ENCODE peak calls at places on chromosomes 4 and X, in four cellular contexts. R is WTC11, W is glutamatergic neuron, K is HFF-Myc. J is an unnamed sample.

GRCh38 chr4:7575426-7575825 is 140.7 kb upstream of the PSAPL1 start:
- DNase-seq in R (no peak), K (no peak), W (no peak), J (no peak)

GRCh38 chr4:108486046-108486445 is 134.3 kb upstream of the RPL34 start:
- DNase-seq in R (no peak), W (no peak), K (no peak), J (no peak)

GRCh38 chrX:115602308-115602707 is 41.3 kb downstream of the PLS3 start:
- DNase-seq in K (no peak), W (no peak), R (no peak), J (no peak)

GRCh38 chrX:134669378-134670098 is 11.3 kb upstream of the PLAC1 start:
- DNase-seq in K (peak; percentile 67), R (no peak), W (no peak), J (no peak)

GRCh38 chr4:72665376-72665978 is 96.5 kb upstream of the ADAMTS3 start:
- DNase-seq in K (no peak), W (no peak), R (no peak), J (no peak)

GRCh38 chrX:54481751-54482150 is 14.3 kb downstream of the FGD1 start:
- DNase-seq in R (peak; percentile 23), K (no peak), W (no peak), J (no peak)

GRCh38 chr4:52051213-52051614 is at the start of gene SPATA18:
- DNase-seq in W (peak; percentile 32), R (peak; percentile 19), K (no peak), J (peak; percentile 43)

GRCh38 chrX:24498181-24498580 is 33.1 kb downstream of the PDK3 start:
- DNase-seq in K (no peak), R (no peak), W (peak; percentile 18), J (no peak)

GRCh38 chr4:185358514-185359433 is 37.0 kb downstream of the LRP2BP start:
- DNase-seq in R (no peak), K (no peak), W (no peak), J (no peak)

GRCh38 chr4:146643812-146644401 is 5.2 kb downstream of the POU4F2 start:
- DNase-seq in W (no peak), R (no peak), K (peak; percentile 14), J (no peak)

GRCh38 chr4:153570228-153570973 is 104.2 kb downstream of the TMEM131L start:
- DNase-seq in R (no peak), W (no peak), K (no peak), J (no peak)

GRCh38 chrX:103101280-103102042 is 8.5 kb upstream of the NXF3 start:
- DNase-seq in R (peak; percentile 14), K (no peak), W (no peak), J (no peak)

GRCh38 chrX:3748052-3748559 is 34.7 kb upstream of the PRKX start:
- DNase-seq in K (no peak), R (no peak), W (no peak), J (no peak)

GRCh38 chrX:45322820-45323219 is 122.1 kb upstream of the DIPK2B start:
- DNase-seq in K (no peak), R (no peak), W (no peak), J (no peak)

GRCh38 chr4:89829470-89830138 is 7.4 kb downstream of the SNCA start:
- DNase-seq in R (no peak), K (no peak), W (no peak), J (no peak)

GRCh38 chr4:151228196-151229119 is 48.5 kb upstream of the PRSS48 start:
- DNase-seq in W (no peak), K (peak; percentile 27), R (no peak), J (no peak)

GRCh38 chr4:33780952-33781655 is 2463.2 kb downstream of the ARAP2 start:
- DNase-seq in K (peak; percentile 19), W (no peak), R (no peak), J (no peak)

GRCh38 chr4:6345866-6346265 is 76.2 kb downstream of the WFS1 start:
- DNase-seq in K (no peak), W (no peak), R (no peak), J (no peak)

GRCh38 chr4:37415845-37416369 is 171.4 kb downstream of the NWD2 start:
- DNase-seq in W (no peak), R (peak; percentile 13), K (no peak), J (no peak)

GRCh38 chr4:57074753-57075152 is 35.4 kb downstream of the IGFBP7 start:
- DNase-seq in W (no peak), K (peak; percentile 51), R (no peak), J (no peak)

GRCh38 chr4:45317276-45317675 is 590.9 kb upstream of the GNPDA2 start:
- DNase-seq in W (no peak), R (no peak), K (no peak), J (no peak)

GRCh38 chr4:185128272-185129119 is 14.6 kb upstream of the SLC25A4 start:
- DNase-seq in K (no peak), W (peak; percentile 52), R (peak; percentile 65), J (peak; percentile 62)

GRCh38 chr4:31366041-31366440 is 645.9 kb downstream of the PCDH7 start:
- DNase-seq in K (no peak), W (no peak), R (no peak), J (no peak)

GRCh38 chr4:112765317-112765989 is 128.5 kb downstream of the LARP7 start:
- DNase-seq in R (no peak), K (no peak), W (no peak), J (peak; percentile 23)

GRCh38 chr4:181908168-181908567 is 335.0 kb upstream of the TENM3 start:
- DNase-seq in K (no peak), R (no peak), W (no peak), J (no peak)

GRCh38 chrX:31449975-31450374 is 378.1 kb upstream of the FTHL17 start:
- DNase-seq in K (no peak), R (no peak), W (no peak), J (no peak)

GRCh38 chr4:21884615-21885014 is 64.0 kb downstream of the KCNIP4 start:
- DNase-seq in W (no peak), K (no peak), R (no peak), J (no peak)

GRCh38 chr4:182918791-182919302 is 1.7 kb upstream of the DCTD start:
- DNase-seq in R (no peak), W (no peak), K (no peak), J (no peak)

GRCh38 chrX:70171636-70172035 is 5.6 kb upstream of the DGAT2L6 start:
- DNase-seq in W (no peak), R (no peak), K (no peak), J (no peak)

GRCh38 chrX:9355739-9356138 is 109.1 kb upstream of the TBL1X start:
- DNase-seq in K (no peak), R (no peak), W (no peak), J (no peak)

DNA sequence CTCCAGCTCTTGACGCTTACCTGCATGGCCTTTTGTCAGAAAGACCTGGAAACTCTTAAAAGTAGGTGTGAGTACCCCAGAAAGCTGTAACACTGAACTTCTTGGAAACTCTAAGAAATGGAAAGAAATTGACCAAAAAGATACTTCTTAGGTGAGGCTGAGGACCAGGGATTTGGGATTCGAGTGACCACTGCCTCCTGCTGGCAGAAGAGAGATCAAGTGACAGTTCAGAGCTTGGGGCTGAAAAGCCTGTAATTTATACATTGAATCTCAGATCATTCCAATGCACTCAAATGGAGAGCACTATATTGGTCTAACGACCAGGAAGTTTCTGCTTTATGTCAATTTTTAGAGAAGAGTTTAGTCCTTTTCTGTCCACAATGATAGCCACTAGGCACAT is 204.6 kb downstream of the PDGFRA start:
- DNase-seq in K (no peak), R (peak; percentile 36), W (no peak), J (no peak)
- TF ChIP-seq CTCF in K (peak; percentile 50), R (peak; percentile 44), W (peak; percentile 32), J (no peak)

DNA sequence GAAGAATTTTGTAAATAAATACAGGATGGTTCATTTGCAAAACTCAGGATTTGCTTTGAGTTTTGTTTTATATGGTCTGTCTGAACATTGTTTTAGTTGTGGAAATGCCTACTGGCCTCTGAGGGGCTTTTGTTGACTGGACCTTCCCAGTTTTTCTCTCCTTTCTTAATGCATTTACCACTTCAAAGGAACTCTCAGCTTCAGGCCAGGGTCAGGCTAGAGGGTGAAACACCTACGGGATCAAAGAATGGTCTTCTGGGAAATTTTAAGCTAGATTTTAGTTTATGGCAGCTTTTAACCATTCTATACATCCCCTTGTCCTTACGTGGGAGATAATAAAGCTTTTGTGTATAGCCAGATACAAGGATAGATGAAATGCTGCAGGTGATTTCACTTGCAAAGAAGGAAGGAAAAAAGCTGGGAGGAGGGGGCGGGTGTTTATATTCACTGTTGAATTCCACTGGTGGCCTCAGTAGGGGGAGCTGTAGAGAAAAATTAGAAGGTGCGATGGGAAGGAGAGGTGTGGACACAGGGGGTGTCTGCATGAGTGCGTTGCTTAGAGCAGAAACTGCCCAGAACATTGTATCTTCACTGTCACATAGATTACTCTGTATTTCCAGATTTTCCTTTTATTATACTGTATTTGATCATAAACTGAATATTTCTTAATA is 151.8 kb downstream of the TSPAN5 start:
- DNase-seq in K (no peak), R (peak; percentile 30), W (no peak), J (no peak)
- TF ChIP-seq CTCF in K (no peak), R (peak; percentile 42), W (peak; percentile 34), J (peak; percentile 38)

GRCh38 chr4:159009521-159009920 is 93.4 kb upstream of the RAPGEF2 start:
- DNase-seq in W (no peak), K (no peak), R (no peak), J (no peak)

GRCh38 chr4:159012381-159012780 is 90.5 kb upstream of the RAPGEF2 start:
- DNase-seq in R (no peak), K (no peak), W (no peak), J (no peak)

GRCh38 chr4:159008671-159009070 is 94.2 kb upstream of the RAPGEF2 start:
- DNase-seq in W (no peak), R (no peak), K (no peak), J (no peak)

GRCh38 chr4:159010563-159011260 is 92.2 kb upstream of the RAPGEF2 start:
- DNase-seq in K (no peak), R (no peak), W (no peak), J (no peak)

DNA sequence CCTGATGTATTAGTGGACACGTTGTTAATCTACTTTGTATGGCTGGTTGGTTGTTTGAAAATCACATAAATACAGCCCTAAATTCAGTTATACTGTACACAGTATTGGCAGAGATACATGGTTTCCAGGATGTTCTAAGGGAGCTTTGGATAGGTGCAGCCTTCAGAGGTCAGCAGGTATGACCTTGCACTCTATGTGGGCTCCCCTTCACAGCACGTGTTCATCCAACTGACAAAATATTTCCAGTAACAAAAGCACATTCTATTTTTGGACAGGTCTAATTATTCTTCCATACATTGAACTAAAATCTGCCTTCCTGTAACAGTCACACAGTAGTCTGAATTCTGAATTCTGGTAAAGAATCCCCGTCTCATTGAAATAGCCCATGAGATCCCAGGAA is 92.8 kb upstream of the RAPGEF2 start:
- DNase-seq in K (no peak), R (no peak), W (no peak), J (no peak)
- TF ChIP-seq CTCF in K (no peak), R (no peak), W (no peak), J (no peak)

DNA sequence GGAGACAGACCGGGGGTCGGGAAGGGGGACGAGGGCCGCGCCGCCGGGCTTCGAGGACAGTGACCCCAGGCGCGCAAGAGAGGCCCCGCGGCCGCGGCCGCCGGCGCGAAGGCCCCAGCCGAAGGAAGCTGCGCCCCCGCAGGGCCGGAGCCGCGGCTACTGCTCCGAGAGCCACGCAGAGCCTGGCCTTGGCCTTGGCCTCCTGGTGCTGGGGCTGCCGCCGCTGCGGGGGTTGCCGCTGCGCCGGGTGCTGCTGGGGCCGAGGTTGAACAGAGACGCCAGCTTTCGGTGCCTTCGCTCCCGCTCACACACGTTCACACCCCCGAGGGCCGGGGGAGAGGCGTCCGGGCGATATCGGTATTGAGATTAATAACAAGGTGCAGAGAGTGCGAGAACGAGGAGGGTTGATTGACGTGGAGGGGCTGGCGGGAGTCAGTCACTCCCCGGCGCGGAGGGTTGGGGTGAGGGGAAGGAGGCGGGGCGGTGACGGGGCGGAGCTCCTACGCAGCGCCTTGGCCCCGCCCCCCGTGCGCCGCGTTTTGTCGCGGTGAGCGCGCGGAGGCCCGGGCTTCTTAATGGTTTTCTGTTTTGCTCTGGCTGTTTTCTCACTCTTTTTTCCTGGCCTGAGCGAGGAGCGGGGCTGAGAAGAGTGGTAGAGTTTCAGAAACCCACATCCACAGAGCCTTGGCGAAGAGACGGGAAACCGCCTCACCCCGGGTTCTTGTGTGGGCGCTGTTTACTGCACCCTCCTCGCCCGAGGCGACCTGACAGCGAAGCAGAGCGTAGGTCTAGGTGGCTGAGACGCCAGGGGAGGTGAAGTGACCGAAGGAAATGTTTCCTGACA is 890 bp upstream of the CNOT6L start:
- DNase-seq in K (peak; percentile 32), R (peak; percentile 87), W (peak; percentile 94), J (peak; percentile 93)
- TF ChIP-seq CTCF in K (no peak), R (no peak), W (no peak), J (no peak)

J was measured in nephron progenitor cell.